ENCODE peak calls at places on chromosomes 3 and 15, in seven cellular contexts. One of them, this sample, is unnamed.
A peak's percentile ranks its signal among the peaks of the same experiment; 100 is the strongest.

GRCh38 chr3:122825460-122825859 is 30.6 kb downstream of the SLC49A4 start:
- DNase-seq in Ammon's horn: no peak
- DNase-seq in HTR-8/SVneo: no peak
- DNase-seq in ascending aorta: no peak
- DNase-seq in body of pancreas: no peak
- DNase-seq in AG09319: no peak
- DNase-seq in Kasumi-1: no peak
- DNase-seq in this sample: no peak

GRCh38 chr3:185151959-185152432 is 864 bp downstream of the C3orf70 start:
- DNase-seq in Ammon's horn: no peak
- DNase-seq in HTR-8/SVneo: no peak
- DNase-seq in ascending aorta: no peak
- DNase-seq in body of pancreas: peak; percentile 28
- DNase-seq in AG09319: no peak
- DNase-seq in Kasumi-1: peak; percentile 11
- DNase-seq in this sample: no peak

GRCh38 chr15:40739042-40739441 is 16.0 kb downstream of the RMDN3 start:
- DNase-seq in Ammon's horn: no peak
- DNase-seq in HTR-8/SVneo: no peak
- DNase-seq in ascending aorta: no peak
- DNase-seq in body of pancreas: no peak
- DNase-seq in AG09319: no peak
- DNase-seq in Kasumi-1: no peak
- DNase-seq in this sample: no peak

GRCh38 chr3:194573680-194574437 is 59.4 kb downstream of the TMEM44 start:
- DNase-seq in Ammon's horn: peak; percentile 62
- DNase-seq in HTR-8/SVneo: no peak
- DNase-seq in ascending aorta: no peak
- DNase-seq in body of pancreas: peak; percentile 40
- DNase-seq in AG09319: peak; percentile 16
- DNase-seq in Kasumi-1: peak; percentile 68
- DNase-seq in this sample: peak; percentile 34

GRCh38 chr3:52782412-52783210 is 5.2 kb downstream of the ITIH1 start:
- DNase-seq in Ammon's horn: no peak
- DNase-seq in HTR-8/SVneo: no peak
- DNase-seq in ascending aorta: no peak
- DNase-seq in body of pancreas: peak; percentile 0
- DNase-seq in AG09319: no peak
- DNase-seq in Kasumi-1: no peak
- DNase-seq in this sample: no peak

GRCh38 chr3:69463546-69463945 is 77.7 kb upstream of the FRMD4B start:
- DNase-seq in Ammon's horn: no peak
- DNase-seq in HTR-8/SVneo: no peak
- DNase-seq in ascending aorta: no peak
- DNase-seq in body of pancreas: no peak
- DNase-seq in AG09319: no peak
- DNase-seq in Kasumi-1: no peak
- DNase-seq in this sample: no peak

GRCh38 chr3:111373861-111374260 is 168.1 kb upstream of the CD96 start:
- DNase-seq in Ammon's horn: no peak
- DNase-seq in HTR-8/SVneo: no peak
- DNase-seq in ascending aorta: no peak
- DNase-seq in body of pancreas: no peak
- DNase-seq in AG09319: no peak
- DNase-seq in Kasumi-1: no peak
- DNase-seq in this sample: no peak

GRCh38 chr3:5197022-5197421 is 9.5 kb downstream of the EDEM1 start:
- DNase-seq in Ammon's horn: no peak
- DNase-seq in HTR-8/SVneo: no peak
- DNase-seq in ascending aorta: no peak
- DNase-seq in body of pancreas: no peak
- DNase-seq in AG09319: no peak
- DNase-seq in Kasumi-1: no peak
- DNase-seq in this sample: no peak

GRCh38 chr15:87582169-87582568 is 674.4 kb downstream of the NTRK3 start:
- DNase-seq in Ammon's horn: no peak
- DNase-seq in HTR-8/SVneo: no peak
- DNase-seq in ascending aorta: no peak
- DNase-seq in body of pancreas: no peak
- DNase-seq in AG09319: no peak
- DNase-seq in Kasumi-1: no peak
- DNase-seq in this sample: no peak

GRCh38 chr3:186012137-186012536 is 74.3 kb upstream of the TRA2B start:
- DNase-seq in Ammon's horn: no peak
- DNase-seq in HTR-8/SVneo: no peak
- DNase-seq in ascending aorta: no peak
- DNase-seq in body of pancreas: no peak
- DNase-seq in AG09319: no peak
- DNase-seq in Kasumi-1: no peak
- DNase-seq in this sample: no peak

GRCh38 chr15:64686130-64686735 is 89.2 kb downstream of the RBPMS2 start:
- DNase-seq in Ammon's horn: peak; percentile 66
- DNase-seq in HTR-8/SVneo: peak; percentile 53
- DNase-seq in ascending aorta: no peak
- DNase-seq in body of pancreas: peak; percentile 17
- DNase-seq in AG09319: no peak
- DNase-seq in Kasumi-1: peak; percentile 76
- DNase-seq in this sample: peak; percentile 73

GRCh38 chr15:74206801-74207281 is 4.3 kb upstream of the STRA6 start:
- DNase-seq in Ammon's horn: peak; percentile 18
- DNase-seq in HTR-8/SVneo: no peak
- DNase-seq in ascending aorta: no peak
- DNase-seq in body of pancreas: no peak
- DNase-seq in AG09319: peak; percentile 50
- DNase-seq in Kasumi-1: no peak
- DNase-seq in this sample: no peak

GRCh38 chr3:13040381-13041074 is 32.7 kb downstream of the IQSEC1 start:
- DNase-seq in Ammon's horn: no peak
- DNase-seq in HTR-8/SVneo: no peak
- DNase-seq in ascending aorta: no peak
- DNase-seq in body of pancreas: no peak
- DNase-seq in AG09319: no peak
- DNase-seq in Kasumi-1: no peak
- DNase-seq in this sample: no peak

GRCh38 chr3:79618883-79619282 is 148.9 kb downstream of the ROBO1 start:
- DNase-seq in Ammon's horn: no peak
- DNase-seq in HTR-8/SVneo: no peak
- DNase-seq in ascending aorta: no peak
- DNase-seq in body of pancreas: no peak
- DNase-seq in AG09319: no peak
- DNase-seq in Kasumi-1: no peak
- DNase-seq in this sample: no peak

GRCh38 chr3:123610331-123610730 is 25.5 kb upstream of the HACD2 start:
- DNase-seq in Ammon's horn: no peak
- DNase-seq in HTR-8/SVneo: no peak
- DNase-seq in ascending aorta: no peak
- DNase-seq in body of pancreas: no peak
- DNase-seq in AG09319: no peak
- DNase-seq in Kasumi-1: no peak
- DNase-seq in this sample: no peak

GRCh38 chr3:63387568-63387967 is 109.5 kb downstream of the SYNPR start:
- DNase-seq in Ammon's horn: no peak
- DNase-seq in HTR-8/SVneo: no peak
- DNase-seq in ascending aorta: no peak
- DNase-seq in body of pancreas: no peak
- DNase-seq in AG09319: no peak
- DNase-seq in Kasumi-1: no peak
- DNase-seq in this sample: no peak

GRCh38 chr15:44595246-44595645 is 58.3 kb downstream of the EIF3J start:
- DNase-seq in Ammon's horn: no peak
- DNase-seq in HTR-8/SVneo: no peak
- DNase-seq in ascending aorta: no peak
- DNase-seq in body of pancreas: no peak
- DNase-seq in AG09319: no peak
- DNase-seq in Kasumi-1: no peak
- DNase-seq in this sample: no peak

GRCh38 chr3:123068227-123069020 is 1.6 kb downstream of the PDIA5 start:
- DNase-seq in Ammon's horn: no peak
- DNase-seq in HTR-8/SVneo: no peak
- DNase-seq in ascending aorta: no peak
- DNase-seq in body of pancreas: no peak
- DNase-seq in AG09319: no peak
- DNase-seq in Kasumi-1: no peak
- DNase-seq in this sample: no peak

GRCh38 chr3:127746400-127747057 is 73.8 kb downstream of the ABTB1 start:
- DNase-seq in Ammon's horn: no peak
- DNase-seq in HTR-8/SVneo: no peak
- DNase-seq in ascending aorta: no peak
- DNase-seq in body of pancreas: no peak
- DNase-seq in AG09319: no peak
- DNase-seq in Kasumi-1: no peak
- DNase-seq in this sample: no peak

GRCh38 chr3:99515-99914 is 97.0 kb upstream of the CHL1 start:
- DNase-seq in Ammon's horn: no peak
- DNase-seq in HTR-8/SVneo: no peak
- DNase-seq in ascending aorta: no peak
- DNase-seq in body of pancreas: no peak
- DNase-seq in AG09319: no peak
- DNase-seq in Kasumi-1: no peak
- DNase-seq in this sample: no peak

GRCh38 chr3:113844622-113845222 is 6.1 kb downstream of the GRAMD1C start:
- DNase-seq in Ammon's horn: peak; percentile 48
- DNase-seq in HTR-8/SVneo: peak; percentile 33
- DNase-seq in ascending aorta: no peak
- DNase-seq in body of pancreas: no peak
- DNase-seq in AG09319: no peak
- DNase-seq in Kasumi-1: peak; percentile 95
- DNase-seq in this sample: peak; percentile 11

GRCh38 chr3:136783708-136784191 is 31.6 kb upstream of the STAG1 start:
- DNase-seq in Ammon's horn: no peak
- DNase-seq in HTR-8/SVneo: no peak
- DNase-seq in ascending aorta: no peak
- DNase-seq in body of pancreas: no peak
- DNase-seq in AG09319: no peak
- DNase-seq in Kasumi-1: no peak
- DNase-seq in this sample: no peak

This sample was measured in midbrain.